ENCODE peak calls at places on chromosomes 2 and 18, in eight cellular contexts. K, I, J, W, Z, T, H and C are unnamed samples.

GRCh38 chr18:11669948-11670275 is 19.2 kb upstream of the GNAL start:
- DNase-seq in K (no peak), T (no peak), Z (no peak), H (no peak), W (no peak), J (no peak), I (peak; percentile 44), C (no peak)

GRCh38 chr2:3608373-3609278 is 13.7 kb downstream of the COLEC11 start:
- DNase-seq in K (peak; percentile 59), J (peak; percentile 19), H (peak; percentile 43), Z (no peak), I (no peak), T (no peak), W (no peak), C (no peak)

GRCh38 chr2:233830111-233830760 is 24.1 kb downstream of the HJURP start:
- DNase-seq in H (peak; percentile 42), T (no peak), W (no peak), K (no peak), I (peak; percentile 60), J (peak; percentile 15), Z (no peak), C (no peak)

GRCh38 chr2:152715854-152716428 is 1.3 kb downstream of the PRPF40A start:
- DNase-seq in K (peak; percentile 56), I (no peak), T (peak; percentile 32), Z (no peak), H (no peak), J (no peak), W (no peak), C (peak; percentile 56)

GRCh38 chr2:56741601-56742102 is 557.9 kb downstream of the CCDC85A start:
- DNase-seq in I (peak; percentile 63), W (peak; percentile 33), K (no peak), T (peak; percentile 92), H (no peak), J (no peak), Z (no peak), C (peak; percentile 50)

GRCh38 chr2:191866675-191867506 is 20.0 kb upstream of the CAVIN2 start:
- DNase-seq in H (no peak), T (peak; percentile 96), I (no peak), J (no peak), W (no peak), Z (no peak), K (no peak), C (no peak)

GRCh38 chr2:149858214-149858613 is 270.6 kb upstream of the MMADHC start:
- DNase-seq in I (no peak), Z (no peak), W (no peak), J (no peak), H (no peak), T (peak; percentile 41), K (no peak), C (no peak)

GRCh38 chr2:127651987-127652550 is 6.1 kb downstream of the GPR17 start:
- DNase-seq in Z (peak; percentile 52), I (peak; percentile 94), T (peak; percentile 52), H (peak; percentile 76), J (no peak), K (peak; percentile 86), W (no peak), C (no peak)

GRCh38 chr2:134648547-134648946 is 70.3 kb downstream of the TMEM163 start:
- DNase-seq in W (no peak), Z (no peak), H (no peak), T (no peak), I (no peak), K (no peak), J (no peak), C (no peak)

GRCh38 chr18:10475633-10476388 is 21.4 kb downstream of the APCDD1 start:
- DNase-seq in W (no peak), K (no peak), Z (no peak), J (no peak), H (no peak), T (no peak), I (no peak), C (no peak)

GRCh38 chr18:8881103-8881502 is 175.7 kb downstream of the MTCL1 start:
- DNase-seq in W (no peak), T (no peak), H (no peak), Z (no peak), K (no peak), J (no peak), I (no peak), C (no peak)

GRCh38 chr2:1730047-1730937 is 14.0 kb downstream of the PXDN start:
- DNase-seq in T (peak; percentile 72), I (peak; percentile 65), K (no peak), J (peak; percentile 25), H (no peak), Z (no peak), W (peak; percentile 19), C (no peak)

GRCh38 chr2:134670955-134671354 is 47.8 kb downstream of the TMEM163 start:
- DNase-seq in Z (peak; percentile 95), H (no peak), W (no peak), J (peak; percentile 85), K (no peak), T (no peak), I (no peak), C (no peak)

GRCh38 chr2:127308586-127309138 is 14.7 kb upstream of the ERCC3 start:
- DNase-seq in J (no peak), H (no peak), W (no peak), T (no peak), Z (no peak), K (no peak), I (no peak), C (no peak)

GRCh38 chr18:80068571-80069272 is 34.5 kb downstream of the RBFA start:
- DNase-seq in T (no peak), Z (no peak), K (no peak), H (no peak), I (no peak), W (no peak), J (no peak), C (no peak)

GRCh38 chr18:55096261-55097026 is 137.2 kb upstream of the CCDC68 start:
- DNase-seq in I (no peak), J (no peak), T (peak; percentile 80), Z (no peak), W (no peak), K (peak; percentile 52), H (no peak), C (peak; percentile 25)

GRCh38 chr2:234033885-234034284 is 16.6 kb upstream of the SPP2 start:
- DNase-seq in J (no peak), T (no peak), K (no peak), W (no peak), I (no peak), Z (no peak), H (no peak), C (no peak)

GRCh38 chr2:180472133-180472532 is 465.0 kb upstream of the CWC22 start:
- DNase-seq in K (no peak), J (no peak), H (no peak), Z (no peak), T (peak; percentile 17), I (no peak), W (no peak), C (no peak)

GRCh38 chr2:17879137-17879912 is 858 bp downstream of the KCNS3 start:
- DNase-seq in T (peak; percentile 13), J (peak; percentile 75), I (peak; percentile 77), K (peak; percentile 48), H (no peak), Z (peak; percentile 66), W (no peak), C (peak; percentile 80)

GRCh38 chr2:75589344-75590105 is 28.8 kb upstream of the EVA1A start:
- DNase-seq in I (no peak), W (no peak), H (no peak), Z (no peak), K (no peak), T (peak; percentile 55), J (no peak), C (no peak)

GRCh38 chr2:97914691-97915213 is 81.0 kb downstream of the TMEM131 start:
- DNase-seq in T (no peak), I (no peak), K (no peak), W (no peak), Z (no peak), H (no peak), J (no peak), C (no peak)
- TF ChIP-seq CTCF in T (no peak), I (no peak), K (no peak), W (no peak), Z (no peak), H (no peak), J (no peak), C (no peak)

GRCh38 chr2:113084249-113085000 is 16.7 kb downstream of the IL1F10 start:
- DNase-seq in J (no peak), H (no peak), K (no peak), I (no peak), T (peak; percentile 19), W (no peak), Z (no peak), C (no peak)
- TF ChIP-seq CTCF in J (peak; percentile 40), H (peak; percentile 40), K (no peak), I (no peak), T (peak; percentile 51), W (no peak), Z (no peak), C (no peak)

GRCh38 chr2:86226780-86227520 is 27.7 kb downstream of the MRPL35 start:
- DNase-seq in I (no peak), H (no peak), K (no peak), W (no peak), J (no peak), Z (no peak), T (no peak), C (no peak)

GRCh38 chr2:86224645-86225355 is 25.5 kb downstream of the MRPL35 start:
- DNase-seq in H (no peak), J (no peak), I (no peak), Z (no peak), W (no peak), T (no peak), K (no peak), C (no peak)

GRCh38 chr2:86226069-86226468 is 26.8 kb downstream of the MRPL35 start:
- DNase-seq in I (no peak), H (no peak), K (no peak), T (no peak), Z (no peak), J (no peak), W (no peak), C (no peak)

GRCh38 chr2:86223682-86224560 is 24.7 kb downstream of the MRPL35 start:
- DNase-seq in I (no peak), H (no peak), W (no peak), J (no peak), T (peak; percentile 53), K (no peak), Z (no peak), C (no peak)

GRCh38 chr2:86225581-86225980 is 26.3 kb downstream of the MRPL35 start:
- DNase-seq in H (peak; percentile 87), K (no peak), W (no peak), T (peak; percentile 22), Z (no peak), I (peak; percentile 93), J (no peak), C (no peak)
- TF ChIP-seq CTCF in H (no peak), K (no peak), W (no peak), T (no peak), Z (no peak), I (no peak), J (no peak), C (no peak)

GRCh38 chr2:209974566-209974965 is 27.9 kb upstream of the RPE start:
- DNase-seq in H (no peak), W (no peak), T (no peak), K (no peak), Z (no peak), J (no peak), I (no peak), C (no peak)

GRCh38 chr2:209976698-209977385 is 25.6 kb upstream of the RPE start:
- DNase-seq in Z (no peak), J (no peak), K (no peak), H (no peak), I (no peak), W (no peak), T (no peak), C (no peak)

GRCh38 chr2:209973328-209973727 is 29.1 kb upstream of the RPE start:
- DNase-seq in H (no peak), K (no peak), Z (no peak), I (no peak), J (no peak), T (no peak), W (no peak), C (no peak)

GRCh38 chr2:209977386-209978239 is 24.8 kb upstream of the RPE start:
- DNase-seq in T (peak; percentile 71), W (no peak), J (no peak), Z (no peak), H (no peak), I (no peak), K (no peak), C (no peak)
- TF ChIP-seq CTCF in T (peak; percentile 47), W (no peak), J (peak; percentile 53), Z (peak; percentile 51), H (peak; percentile 70), I (peak; percentile 59), K (peak; percentile 45), C (peak; percentile 33)